ENCODE peak calls at places on chromosomes 3 and 15, in five cellular contexts. T is GM12878, M is GM12891, V is H1, P is SK-N-SH. S is an unnamed sample.

GRCh38 chr3:186287723-186288122 is 74.3 kb downstream of the DGKG start:
- DNase-seq in V (no peak), M (no peak), P (no peak), T (no peak), S (no peak)

GRCh38 chr3:46109635-46110005 is 82.3 kb upstream of the XCR1 start:
- DNase-seq in T (no peak), P (no peak), M (no peak), V (no peak), S (no peak)

GRCh38 chr3:89521328-89521727 is 413.9 kb downstream of the EPHA3 start:
- DNase-seq in M (no peak), P (no peak), T (no peak), V (no peak), S (no peak)

GRCh38 chr15:40240619-40241304 is 1.9 kb downstream of the PAK6 start:
- DNase-seq in T (no peak), P (no peak), V (peak; percentile 41), M (no peak), S (no peak)

GRCh38 chr15:87354661-87355410 is 901.7 kb downstream of the NTRK3 start:
- DNase-seq in T (no peak), V (no peak), M (no peak), P (no peak), S (no peak)

GRCh38 chr3:72998489-72998888 is 1.9 kb downstream of the PPP4R2 start:
- DNase-seq in M (no peak), T (no peak), V (no peak), P (no peak), S (no peak)

GRCh38 chr15:31591908-31592307 is 265.3 kb downstream of the KLF13 start:
- DNase-seq in P (no peak), T (no peak), V (no peak), M (no peak), S (no peak)

GRCh38 chr3:99681512-99681911 is 43.1 kb downstream of the COL8A1 start:
- DNase-seq in P (no peak), V (no peak), M (no peak), T (peak; percentile 9), S (no peak)

GRCh38 chr15:89749059-89749458 is 2.0 kb downstream of the MESP1 start:
- DNase-seq in V (no peak), T (no peak), P (no peak), M (no peak), S (no peak)

DNA sequence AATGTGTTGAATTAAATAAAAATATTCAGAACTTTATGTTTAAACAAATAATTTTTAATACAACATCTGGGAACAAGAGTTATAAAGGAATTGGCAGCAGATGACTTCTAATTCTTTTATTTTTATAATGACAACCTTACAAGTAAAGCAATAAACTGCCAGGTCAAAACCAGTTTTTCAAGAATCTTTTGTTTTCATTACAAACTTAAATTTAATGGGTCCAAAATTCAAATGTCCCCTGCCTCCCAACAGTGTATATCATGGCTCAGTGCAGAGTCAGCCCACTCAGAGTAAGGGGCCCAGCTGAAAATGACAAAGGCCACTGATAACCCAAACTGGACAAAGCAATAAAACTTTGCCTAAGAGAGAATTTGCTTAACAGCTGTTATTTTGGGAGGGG is 81.5 kb downstream of the STRIT1 start:
- DNase-seq in P (no peak), T (no peak), V (no peak), M (no peak), S (no peak)
- TF ChIP-seq POLR2AphosphoS5 in P (no peak), T (no peak), V (no peak), M (no peak), S (no peak)

GRCh38 chr3:187996609-187997008 is 157.3 kb upstream of the LPP start:
- DNase-seq in V (no peak), M (no peak), T (no peak), P (no peak), S (no peak)

GRCh38 chr3:187999821-188000220 is 154.1 kb upstream of the LPP start:
- DNase-seq in M (no peak), V (no peak), T (no peak), P (no peak), S (no peak)

GRCh38 chr3:187997946-187998561 is 155.9 kb upstream of the LPP start:
- DNase-seq in P (no peak), T (no peak), V (no peak), M (no peak), S (no peak)

GRCh38 chr3:187998611-187999010 is 155.3 kb upstream of the LPP start:
- DNase-seq in P (no peak), T (no peak), M (no peak), V (no peak), S (no peak)

DNA sequence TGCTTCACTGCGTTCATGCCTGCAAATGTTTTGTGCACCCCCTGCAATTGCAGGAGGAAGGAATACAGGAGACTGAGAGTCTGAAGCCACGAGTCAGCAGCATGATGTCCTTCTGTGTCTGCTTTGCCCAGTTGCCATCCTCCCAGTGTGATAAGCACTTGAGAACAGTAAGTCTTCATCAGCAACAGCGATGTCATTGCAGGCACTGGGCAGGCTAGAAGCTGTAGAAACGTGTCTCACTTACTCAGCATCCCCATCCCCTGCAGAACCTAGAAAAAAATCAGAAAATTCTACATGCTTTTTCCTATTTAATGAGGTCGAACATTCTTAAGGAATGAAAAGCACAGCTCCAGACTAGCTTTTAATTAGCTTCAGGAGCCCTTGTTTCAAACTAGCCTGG is 156.5 kb upstream of the LPP start:
- DNase-seq in M (no peak), V (no peak), T (no peak), P (no peak), S (no peak)
- TF ChIP-seq TAF1 in M (no peak), V (no peak), T (no peak), P (no peak), S (no peak)

DNA sequence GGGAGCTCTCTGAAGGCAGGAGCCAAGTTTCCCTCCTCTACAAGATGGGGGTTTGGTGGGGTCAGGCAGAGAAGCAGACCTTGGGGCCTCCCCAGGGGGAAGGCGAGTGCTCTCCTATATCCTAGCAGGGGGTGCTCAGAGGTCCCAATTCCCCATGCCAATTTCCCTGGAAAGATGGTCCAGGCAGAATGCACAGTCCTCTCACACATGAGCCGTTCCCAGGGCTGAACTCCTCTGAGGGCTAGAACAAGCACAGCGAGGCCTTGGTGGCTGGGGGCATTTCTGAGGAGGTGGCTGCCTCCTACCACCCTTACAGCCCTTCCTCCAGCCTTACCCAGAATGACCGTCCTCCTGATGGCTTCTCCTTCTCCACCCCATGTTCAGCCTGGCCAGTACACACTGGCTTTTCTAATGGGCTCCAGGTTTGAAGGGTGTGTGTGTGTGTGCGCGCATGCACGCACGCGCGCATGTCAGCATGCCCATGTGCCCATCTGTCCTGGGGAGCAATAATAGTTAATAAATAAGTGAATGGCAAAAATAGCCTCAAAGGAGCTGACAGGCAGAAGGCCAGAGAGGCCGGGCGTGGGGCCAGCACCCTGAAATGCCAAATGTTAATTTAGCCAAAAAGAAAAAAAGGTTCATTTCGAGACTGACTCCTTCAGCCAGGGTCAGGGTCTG is 24.4 kb downstream of the ADCY5 start:
- DNase-seq in V (no peak), M (no peak), T (no peak), P (no peak), S (no peak)
- TF ChIP-seq POLR2AphosphoS5 in V (no peak), M (no peak), T (no peak), P (no peak), S (no peak)

GRCh38 chr3:57080171-57080570 is 19.7 kb downstream of the SPATA12 start:
- DNase-seq in V (no peak), T (no peak), M (no peak), P (no peak), S (no peak)

GRCh38 chr3:57077630-57078365 is 17.3 kb downstream of the SPATA12 start:
- DNase-seq in V (no peak), T (no peak), P (no peak), M (no peak), S (no peak)

GRCh38 chr3:57081173-57081572 is 20.7 kb downstream of the SPATA12 start:
- DNase-seq in M (no peak), T (no peak), P (no peak), V (no peak), S (no peak)

GRCh38 chr3:57078366-57079220 is 18.1 kb downstream of the SPATA12 start:
- DNase-seq in V (peak; percentile 89), P (peak; percentile 81), M (peak; percentile 36), T (no peak), S (peak; percentile 36)

DNA sequence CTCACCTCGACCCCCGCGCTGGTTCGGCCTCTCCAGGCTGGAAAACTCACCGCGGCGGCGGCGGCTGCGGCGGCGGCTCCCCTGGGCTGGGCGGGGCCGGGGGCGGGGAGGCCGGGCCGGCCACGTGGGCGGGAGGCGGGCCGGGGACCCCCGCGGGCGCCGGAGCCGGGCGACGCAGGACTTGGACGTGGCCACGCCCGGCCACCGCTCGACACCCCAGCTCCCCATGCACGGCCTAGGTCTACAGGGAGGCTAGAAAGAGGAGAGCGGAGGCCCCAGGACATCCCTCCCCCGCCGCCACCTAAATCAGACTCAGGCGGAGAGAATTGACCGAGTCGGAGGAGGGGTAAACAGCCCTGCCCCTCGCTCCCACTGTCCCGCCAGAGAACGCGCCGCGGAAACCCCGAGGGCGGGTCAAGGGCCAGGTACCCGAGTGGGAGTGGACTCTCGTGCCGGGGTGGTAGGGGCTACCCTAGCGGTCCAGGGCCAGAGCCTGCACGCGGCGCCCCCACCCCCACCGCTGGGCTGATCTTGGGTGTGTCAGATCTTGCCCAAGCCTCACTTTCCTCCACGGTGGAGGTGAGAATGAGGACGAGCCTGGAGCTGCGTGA is 18.9 kb downstream of the SPATA12 start:
- DNase-seq in P (peak; percentile 93), V (no peak), M (peak; percentile 41), T (no peak), S (peak; percentile 42)
- TF ChIP-seq TAF1 in P (no peak), V (peak; percentile 14), M (no peak), T (no peak), S (no peak)